ENCODE peak calls at places on chromosomes 1 and 21, in four cellular contexts. F is CD4-positive, alpha-beta memory T cell; U is thoracic aorta; M is CD8-positive, alpha-beta T cell. R is an unnamed sample.

GRCh38 chr1:8423134-8423701 is 105.3 kb downstream of the SLC45A1 start:
- DNase-seq in F (peak; percentile 61), M (no peak), U (no peak), R (peak; percentile 24)

GRCh38 chr1:245046764-245047163 is 108.0 kb upstream of the KIF26B start:
- DNase-seq in U (no peak), F (no peak), M (no peak), R (no peak)

GRCh38 chr1:209675567-209676154 is 449 bp downstream of the G0S2 start:
- DNase-seq in F (no peak), U (no peak), M (no peak), R (no peak)

GRCh38 chr1:195701149-195701548 is 907.1 kb downstream of the KCNT2 start:
- DNase-seq in M (no peak), F (no peak), U (no peak), R (no peak)

GRCh38 chr1:70487910-70488665 is 77.0 kb downstream of the CTH start:
- DNase-seq in U (no peak), F (no peak), M (no peak), R (no peak)

GRCh38 chr1:20370628-20371200 is 80.0 kb downstream of the VWA5B1 start:
- DNase-seq in F (no peak), M (no peak), U (no peak), R (no peak)

GRCh38 chr21:32604484-32604883 is 7.7 kb downstream of the CFAP298 start:
- DNase-seq in U (no peak), F (no peak), M (no peak), R (no peak)

GRCh38 chr1:103162360-103162759 is 54.0 kb upstream of the COL11A1 start:
- DNase-seq in U (no peak), F (no peak), M (no peak), R (no peak)

GRCh38 chr1:14899686-14900085 is 253.9 kb upstream of the TMEM51 start:
- DNase-seq in F (no peak), U (no peak), M (no peak), R (no peak)

GRCh38 chr1:9589719-9590157 is 1.0 kb downstream of the TMEM201 start:
- DNase-seq in M (no peak), F (no peak), U (no peak), R (no peak)

GRCh38 chr21:33109574-33110339 is 39.8 kb downstream of the OLIG1 start:
- DNase-seq in U (no peak), M (no peak), F (no peak), R (no peak)

GRCh38 chr1:62180649-62181048 is 14.0 kb upstream of the L1TD1 start:
- DNase-seq in F (no peak), U (no peak), M (no peak), R (no peak)

GRCh38 chr1:232599178-232600041 is 30.5 kb downstream of the SIPA1L2 start:
- DNase-seq in M (no peak), U (no peak), F (no peak), R (no peak)

DNA sequence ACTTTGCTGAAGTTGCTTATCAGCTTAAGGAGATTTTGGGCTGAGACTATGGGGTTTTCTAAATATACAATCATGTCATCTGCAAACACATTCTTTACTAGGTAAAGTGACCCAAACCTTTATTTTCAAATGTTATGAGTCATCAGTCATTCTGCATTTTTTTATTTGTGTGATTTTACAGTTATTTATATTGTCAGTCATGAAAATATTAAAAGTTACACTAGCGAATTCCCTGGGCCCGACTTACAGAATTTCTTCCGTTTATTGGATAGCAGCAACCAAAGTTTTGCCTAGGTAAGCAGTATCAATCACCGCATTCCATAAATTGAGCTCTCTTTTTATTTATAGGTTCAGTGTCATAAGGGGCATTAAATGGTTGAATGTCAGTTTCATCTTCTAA is 13.8 kb downstream of the OR2M5 start:
- DNase-seq in F (no peak), M (no peak), U (no peak), R (no peak)
- H3K9me3 ChIP-seq in F (no peaks in the 10 kb centered on the region), M (no peaks in the 10 kb centered on the region), U (no peaks in the 10 kb centered on the region), R (no peaks in the 10 kb centered on the region)

GRCh38 chr1:150389650-150390049 is 25.7 kb downstream of the RPRD2 start:
- DNase-seq in F (no peak), U (no peak), M (no peak), R (no peak)

GRCh38 chr1:150387200-150387599 is 23.3 kb downstream of the RPRD2 start:
- DNase-seq in F (no peak), U (no peak), M (no peak), R (no peak)

GRCh38 chr1:150397392-150398032 is 33.6 kb downstream of the RPRD2 start:
- DNase-seq in M (no peak), F (no peak), U (no peak), R (no peak)

GRCh38 chr1:150388241-150388640 is 24.3 kb downstream of the RPRD2 start:
- DNase-seq in F (no peak), M (no peak), U (no peak), R (no peak)

DNA sequence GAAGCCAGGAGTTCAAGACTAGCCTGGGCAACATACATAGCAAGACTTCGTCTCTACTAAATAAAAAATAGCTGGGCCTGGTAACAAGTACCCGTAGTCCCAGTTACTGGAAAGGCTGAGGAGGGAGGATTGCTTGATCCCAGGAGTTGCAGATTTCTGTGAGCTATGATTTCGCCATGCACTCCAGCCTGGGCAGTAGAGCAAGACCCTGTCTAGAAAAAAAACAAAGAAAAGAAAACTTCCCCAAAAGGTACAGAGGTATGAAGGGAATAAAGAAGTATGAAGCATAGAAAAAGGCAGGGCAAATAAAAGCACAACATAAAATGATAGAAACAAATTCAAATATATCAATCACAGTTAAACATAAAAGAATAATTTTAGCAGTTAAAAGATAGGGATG is 28.7 kb downstream of the RPRD2 start:
- DNase-seq in M (no peak), U (no peak), F (no peak), R (no peak)
- H3K9me3 ChIP-seq in M (no peaks in the 10 kb centered on the region), U (no peaks in the 10 kb centered on the region), F (no peaks in the 10 kb centered on the region), R (no peaks in the 10 kb centered on the region)

GRCh38 chr21:43196789-43197188 is 28.0 kb downstream of the CRYAA start:
- DNase-seq in U (no peak), F (no peak), M (no peak), R (no peak)

GRCh38 chr21:43201491-43201890 is 32.7 kb downstream of the CRYAA start:
- DNase-seq in M (no peak), U (no peak), F (no peak), R (no peak)

GRCh38 chr21:43194303-43195130 is 25.7 kb downstream of the CRYAA start:
- DNase-seq in U (no peak), F (no peak), M (no peak), R (no peak)

GRCh38 chr21:43195131-43196021 is 26.6 kb downstream of the CRYAA start:
- DNase-seq in M (no peak), F (no peak), U (no peak), R (no peak)

DNA sequence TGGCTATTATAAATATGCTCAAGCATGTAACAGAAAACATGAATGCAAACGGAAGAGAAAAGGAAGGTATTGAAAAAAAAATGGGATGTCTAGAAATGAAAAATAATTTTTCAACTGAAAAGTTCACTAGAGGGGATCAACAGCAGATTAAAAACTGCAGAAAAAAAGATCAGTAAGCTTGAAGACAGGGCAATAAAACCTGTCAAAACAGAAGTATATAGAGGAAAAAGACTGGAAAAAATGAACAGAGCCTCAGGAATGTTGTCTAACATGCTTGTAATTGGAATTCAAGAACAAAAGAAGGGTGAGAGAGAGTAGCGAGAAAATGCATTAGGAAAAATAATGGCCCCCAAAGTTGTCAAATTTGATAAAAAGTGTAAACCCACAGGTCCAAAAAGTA is 29.6 kb downstream of the CRYAA start:
- DNase-seq in U (no peak), F (no peak), M (no peak), R (no peak)
- H3K9me3 ChIP-seq in U (peaks cover 10% of the 10 kb centered on the region), F (peaks cover 7% of the 10 kb centered on the region), M (peaks cover 6% of the 10 kb centered on the region), R (no peaks in the 10 kb centered on the region)

DNA sequence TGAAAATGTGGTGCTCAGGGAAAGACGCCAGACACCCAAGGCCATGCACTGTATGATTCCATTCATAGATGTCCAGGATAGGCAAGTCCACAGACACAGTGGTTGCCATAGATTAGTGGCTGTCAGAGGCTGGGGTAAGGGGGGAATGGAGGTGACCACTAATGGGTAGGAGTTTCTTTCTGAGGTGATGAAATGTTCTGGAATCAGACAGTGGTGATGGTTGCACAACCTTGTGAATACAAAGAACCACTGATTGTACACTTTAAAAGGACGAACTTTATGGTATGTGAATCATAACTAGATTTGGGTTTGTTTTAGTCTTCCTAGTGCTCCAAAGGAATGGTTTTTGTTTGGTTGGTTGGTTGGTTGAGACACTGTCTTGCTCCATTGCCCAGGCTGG is 51.7 kb downstream of the PRAMEF20 start:
- DNase-seq in F (no peak), U (no peak), M (no peak), R (no peak)
- H3K9me3 ChIP-seq in F (no peaks in the 10 kb centered on the region), U (no peaks in the 10 kb centered on the region), M (no peaks in the 10 kb centered on the region), R (no peaks in the 10 kb centered on the region)

DNA sequence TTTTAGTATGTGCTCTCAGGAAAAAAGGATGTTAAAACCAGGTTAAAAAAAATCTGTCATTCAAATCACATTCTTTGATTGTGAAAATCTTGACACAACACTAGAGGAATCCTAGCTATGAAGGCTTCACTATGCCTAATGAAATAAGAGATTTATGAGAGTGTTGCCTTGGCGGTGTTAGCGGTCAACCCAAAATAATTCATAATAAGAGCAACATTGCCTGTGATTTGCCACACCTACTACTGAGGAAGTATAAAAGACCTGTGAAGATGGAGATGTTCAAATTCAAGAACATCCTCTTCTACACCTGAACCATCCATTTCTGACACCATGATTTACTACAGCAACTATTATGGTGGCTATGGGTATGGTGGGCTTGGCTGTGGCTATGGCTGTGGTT is at the start of gene KRTAP20-1:
- DNase-seq in F (no peak), M (no peak), U (no peak), R (no peak)
- H3K9me3 ChIP-seq in F (no peaks in the 10 kb centered on the region), M (no peaks in the 10 kb centered on the region), U (no peaks in the 10 kb centered on the region), R (no peaks in the 10 kb centered on the region)